ENCODE peak calls at places on chromosome 6, in nine cellular contexts. D is NCI-H1436; F is neural crest cell; S is NCI-H748 treated with DMSO at 0.1 percent for 48 hours; B is germinal center; R is SW 1271; K is HS-27A; P is naive thymus-derived CD8-positive, alpha-beta T cell; M is BJ. O is an unnamed sample.
A peak's percentile ranks its signal among the peaks of the same experiment; 100 is the strongest.

GRCh38 chr6:105449756-105450390 is 47.0 kb upstream of the PREP start:
- DNase-seq in M (no peak), S (no peak), D (no peak), P (no peak), F (no peak), B (no peak), K (no peak), R (no peak), O (no peak)

GRCh38 chr6:12613819-12614218 is 102.7 kb upstream of the PHACTR1 start:
- DNase-seq in D (no peak), R (no peak), K (no peak), M (no peak), B (no peak), P (no peak), F (no peak), S (no peak), O (no peak)

GRCh38 chr6:44494011-44494501 is 106.5 kb downstream of the CDC5L start:
- DNase-seq in S (no peak), P (no peak), B (no peak), K (peak; percentile 84), F (no peak), R (peak; percentile 14), M (peak; percentile 57), D (no peak), O (no peak)

GRCh38 chr6:14324042-14324441 is 206.5 kb downstream of the CD83 start:
- DNase-seq in P (no peak), B (no peak), F (no peak), D (no peak), K (no peak), R (no peak), M (no peak), S (no peak), O (no peak)

GRCh38 chr6:154805288-154805911 is 72.2 kb downstream of the SCAF8 start:
- DNase-seq in F (no peak), M (no peak), S (peak; percentile 23), B (peak; percentile 45), P (peak; percentile 48), K (peak; percentile 20), D (peak; percentile 9), R (no peak), O (peak; percentile 49)

GRCh38 chr6:155270566-155271091 is 6.8 kb downstream of the CLDN20 start:
- DNase-seq in K (no peak), P (no peak), F (peak; percentile 24), B (no peak), S (no peak), M (no peak), D (no peak), R (no peak), O (no peak)

GRCh38 chr6:32195652-32195901 is 3.1 kb upstream of the GPSM3 start:
- DNase-seq in D (peak; percentile 99), S (peak; percentile 97), M (peak; percentile 99), R (peak; percentile 99), P (peak; percentile 99), F (peak; percentile 100), K (peak; percentile 99), B (peak; percentile 96), O (peak; percentile 97)

GRCh38 chr6:119147101-119148053 is 68.9 kb upstream of the FAM184A start:
- DNase-seq in S (no peak), D (no peak), F (no peak), R (peak; percentile 60), B (no peak), K (peak; percentile 96), P (no peak), M (peak; percentile 80), O (no peak)

GRCh38 chr6:113630738-113631535 is 226.2 kb upstream of the MARCKS start:
- DNase-seq in M (no peak), S (no peak), R (no peak), K (no peak), P (no peak), F (no peak), D (no peak), B (peak; percentile 74), O (no peak)

GRCh38 chr6:160055378-160055777 is 66.2 kb upstream of the SLC22A1 start:
- DNase-seq in S (no peak), D (no peak), R (no peak), F (no peak), B (no peak), P (no peak), K (no peak), M (no peak), O (no peak)

GRCh38 chr6:139932671-139933070 is 558.2 kb upstream of the CITED2 start:
- DNase-seq in K (no peak), B (no peak), M (no peak), S (no peak), F (no peak), P (no peak), D (no peak), R (no peak), O (no peak)

GRCh38 chr6:27617046-27617687 is 144.3 kb upstream of the ZNF184 start:
- DNase-seq in K (no peak), R (no peak), P (no peak), F (no peak), S (peak; percentile 31), D (no peak), M (no peak), B (no peak), O (peak; percentile 58)

GRCh38 chr6:155310596-155310995 is 3.7 kb downstream of the TFB1M start:
- DNase-seq in B (no peak), F (no peak), P (no peak), R (no peak), S (no peak), D (no peak), M (no peak), K (no peak), O (no peak)

GRCh38 chr6:148203970-148204369 is 138.7 kb upstream of the SASH1 start:
- DNase-seq in S (no peak), M (no peak), R (no peak), P (peak; percentile 84), K (no peak), D (no peak), B (peak; percentile 38), F (no peak), O (no peak)

GRCh38 chr6:168005796-168006195 is 8.3 kb downstream of the KIF25 start:
- DNase-seq in R (no peak), M (no peak), K (no peak), F (no peak), B (no peak), D (no peak), S (no peak), P (no peak), O (no peak)

O was measured in D341Med.